ENCODE peak calls at places on chromosomes 6 and 20, in seven cellular contexts. O, H, D, M, J, B and W are unnamed samples.

GRCh38 chr20:39112196-39112743 is 150.1 kb downstream of the DHX35 start:
- DNase-seq in O (no peak), H (no peak), D (no peak), M (peak; percentile 55), J (peak; percentile 51), B (peak; percentile 62), W (peak; percentile 38)

GRCh38 chr20:33910529-33911327 is 83.0 kb upstream of the RALY start:
- DNase-seq in O (no peak), H (no peak), D (no peak), M (no peak), J (no peak), B (no peak), W (no peak)

GRCh38 chr6:36577298-36577697 is 16.9 kb upstream of the SRSF3 start:
- DNase-seq in O (no peak), H (no peak), D (no peak), M (no peak), J (peak; percentile 90), B (peak; percentile 93), W (no peak)

GRCh38 chr6:30981942-30982772 is 1.4 kb upstream of the MUC21 start:
- DNase-seq in O (no peak), H (no peak), D (no peak), M (peak; percentile 29), J (peak; percentile 58), B (peak; percentile 81), W (peak; percentile 79)

GRCh38 chr6:11403035-11403601 is 134.4 kb upstream of the TMEM170B start:
- DNase-seq in O (no peak), H (no peak), D (no peak), M (no peak), J (no peak), B (no peak), W (no peak)

GRCh38 chr20:50215101-50215500 is 24.5 kb downstream of the CEBPB start:
- DNase-seq in O (no peak), H (no peak), D (no peak), M (no peak), J (no peak), B (peak; percentile 79), W (no peak)

GRCh38 chr20:1935696-1936366 is 40.6 kb downstream of the SIRPA start:
- DNase-seq in O (no peak), H (no peak), D (no peak), M (no peak), J (no peak), B (peak; percentile 20), W (no peak)

GRCh38 chr6:110900028-110900598 is 25.5 kb downstream of the AMD1 start:
- DNase-seq in O (no peak), H (no peak), D (no peak), M (no peak), J (no peak), B (no peak), W (no peak)

GRCh38 chr20:62825994-62826645 is 9.3 kb downstream of the COL9A3 start:
- DNase-seq in O (no peak), H (no peak), D (no peak), M (no peak), J (no peak), B (no peak), W (no peak)

GRCh38 chr6:105209950-105210706 is 30.3 kb upstream of the POPDC3 start:
- DNase-seq in O (no peak), H (no peak), D (no peak), M (no peak), J (peak; percentile 88), B (peak; percentile 93), W (no peak)

GRCh38 chr6:109690373-109690739 is 646 bp downstream of the AK9 start:
- DNase-seq in O (peak; percentile 50), H (peak; percentile 52), D (no peak), M (peak; percentile 72), J (peak; percentile 18), B (peak; percentile 48), W (no peak)

GRCh38 chr6:72954736-72955135 is 270.6 kb downstream of the KHDC1L start:
- DNase-seq in O (no peak), H (no peak), D (no peak), M (no peak), J (no peak), B (no peak), W (no peak)

GRCh38 chr6:40443842-40444241 is 143.3 kb downstream of the LRFN2 start:
- DNase-seq in O (no peak), H (no peak), D (no peak), M (no peak), J (no peak), B (no peak), W (no peak)

GRCh38 chr6:33827546-33828451 is 24.0 kb upstream of the MLN start:
- DNase-seq in O (no peak), H (no peak), D (no peak), M (no peak), J (peak; percentile 10), B (peak; percentile 14), W (no peak)

GRCh38 chr6:165800337-165800736 is 137.3 kb upstream of the PDE10A start:
- DNase-seq in O (no peak), H (no peak), D (no peak), M (no peak), J (no peak), B (no peak), W (no peak)

GRCh38 chr6:31887173-31887572 is 8.4 kb upstream of the SLC44A4 start:
- DNase-seq in O (no peak), H (no peak), D (no peak), M (no peak), J (no peak), B (no peak), W (no peak)

GRCh38 chr6:5878792-5879191 is 127.9 kb downstream of the NRN1 start:
- DNase-seq in O (no peak), H (no peak), D (no peak), M (no peak), J (no peak), B (no peak), W (no peak)

GRCh38 chr20:23145281-23145700 is 59.2 kb upstream of the CD93 start:
- DNase-seq in O (no peak), H (no peak), D (peak; percentile 63), M (no peak), J (peak; percentile 82), B (peak; percentile 98), W (no peak)

GRCh38 chr20:1119128-1119505 is 715 bp downstream of the PSMF1 start:
- DNase-seq in O (no peak), H (no peak), D (no peak), M (no peak), J (peak; percentile 21), B (peak; percentile 28), W (no peak)

GRCh38 chr6:89734526-89734925 is 85.1 kb downstream of the MDN1 start:
- DNase-seq in O (no peak), H (no peak), D (no peak), M (no peak), J (no peak), B (peak; percentile 21), W (no peak)

GRCh38 chr6:24974182-24975171 is 38.7 kb upstream of the RIPOR2 start:
- DNase-seq in O (peak; percentile 19), H (peak; percentile 22), D (no peak), M (no peak), J (peak; percentile 7), B (peak; percentile 18), W (no peak)

GRCh38 chr6:54266400-54266923 is 41.8 kb upstream of the TINAG start:
- DNase-seq in O (no peak), H (no peak), D (no peak), M (no peak), J (no peak), B (no peak), W (peak; percentile 35)